ENCODE peak calls at places on chromosomes 4 and X, in ten cellular contexts. I is astrocyte of the spinal cord; B is uterus; L is IMR-90; D is SK-N-MC; S is A549; X is upper lobe of right lung; K is Jurkat, Clone E6-1; V is tibial artery; W is GM12864. N is an unnamed sample.

GRCh38 chrX:53116101-53116500 is 22.2 kb downstream of the KANTR start:
- DNase-seq in S (no peak), X (no peak), D (no peak), W (no peak), B (no peak), I (peak; percentile 73), V (no peak), L (peak; percentile 61), K (no peak), N (no peak)

GRCh38 chrX:149607699-149608098 is 12.6 kb upstream of the HSFX2 start:
- DNase-seq in K (no peak), S (no peak), L (no peak), V (no peak), B (no peak), I (no peak), X (no peak), W (no peak), D (no peak), N (no peak)

GRCh38 chrX:13658602-13659001 is 5.7 kb downstream of the TCEANC start:
- DNase-seq in B (no peak), D (peak; percentile 37), I (peak; percentile 74), K (peak; percentile 40), W (peak; percentile 26), L (peak; percentile 73), V (no peak), S (peak; percentile 58), X (no peak), N (no peak)

GRCh38 chr4:4182835-4183568 is 43.7 kb downstream of the OTOP1 start:
- DNase-seq in S (peak; percentile 5), D (no peak), L (no peak), B (no peak), K (peak; percentile 11), V (no peak), W (no peak), X (no peak), I (no peak), N (no peak)

GRCh38 chrX:47178337-47178736 is 15.3 kb upstream of the UBA1 start:
- DNase-seq in K (no peak), L (no peak), D (no peak), B (no peak), I (no peak), V (peak; percentile 10), X (no peak), W (no peak), S (no peak), N (no peak)

GRCh38 chrX:53714580-53715335 is 28.2 kb upstream of the HUWE1 start:
- DNase-seq in I (peak; percentile 56), B (no peak), W (peak; percentile 80), V (no peak), K (peak; percentile 69), X (peak; percentile 68), L (peak; percentile 57), S (no peak), D (no peak), N (no peak)

GRCh38 chrX:413322-414201 is 26.9 kb upstream of the PPP2R3B start:
- DNase-seq in S (no peak), I (peak; percentile 50), B (no peak), X (no peak), L (peak; percentile 9), D (no peak), V (no peak), K (no peak), W (no peak), N (no peak)

GRCh38 chrX:130057209-130057608 is 53.1 kb downstream of the ELF4 start:
- DNase-seq in X (no peak), S (no peak), D (no peak), B (no peak), W (no peak), V (no peak), I (no peak), L (no peak), K (no peak), N (no peak)

GRCh38 chr4:38533024-38533556 is 130.9 kb upstream of the KLF3 start:
- DNase-seq in B (no peak), D (no peak), I (no peak), K (no peak), V (no peak), W (no peak), X (no peak), S (no peak), L (no peak), N (no peak)

GRCh38 chrX:64853424-64853823 is 122.8 kb downstream of the ZC4H2 start:
- DNase-seq in V (no peak), D (no peak), L (no peak), I (no peak), S (no peak), X (no peak), W (no peak), K (no peak), B (no peak), N (no peak)

GRCh38 chr4:105837037-105837436 is 58.2 kb upstream of the NPNT start:
- DNase-seq in K (no peak), L (no peak), D (no peak), I (no peak), W (no peak), X (no peak), B (no peak), S (no peak), V (no peak), N (no peak)

GRCh38 chr4:54233697-54234496 is 4.8 kb downstream of the PDGFRA start:
- DNase-seq in W (peak; percentile 36), I (peak; percentile 84), L (peak; percentile 82), X (peak; percentile 86), K (peak; percentile 62), D (peak; percentile 57), V (peak; percentile 88), S (peak; percentile 72), B (peak; percentile 82), N (peak; percentile 89)

GRCh38 chrX:19017271-19017670 is 33.4 kb upstream of the PHKA2 start:
- DNase-seq in S (peak; percentile 61), B (no peak), D (no peak), K (no peak), L (peak; percentile 17), I (no peak), W (no peak), V (no peak), X (no peak), N (no peak)

GRCh38 chr4:110854021-110854678 is 231.3 kb upstream of the PITX2 start:
- DNase-seq in X (no peak), V (no peak), S (peak; percentile 2), W (no peak), D (no peak), L (peak; percentile 84), I (peak; percentile 86), K (no peak), B (no peak), N (no peak)

GRCh38 chrX:124392794-124393193 is 46.4 kb downstream of the SH2D1A start:
- DNase-seq in B (no peak), W (no peak), S (no peak), V (no peak), X (no peak), L (no peak), D (no peak), K (no peak), I (no peak), N (no peak)

GRCh38 chrX:9785252-9785943 is 831 bp upstream of the SHROOM2 start:
- DNase-seq in W (no peak), K (no peak), S (no peak), D (no peak), B (no peak), V (no peak), I (no peak), L (no peak), X (no peak), N (no peak)

GRCh38 chr4:82802906-82803305 is 4.3 kb upstream of the SCD5 start:
- DNase-seq in L (no peak), B (no peak), V (no peak), X (no peak), D (no peak), K (no peak), S (no peak), I (no peak), W (no peak), N (no peak)

GRCh38 chrX:46447384-46447783 is 97.8 kb downstream of the ZNF674 start:
- DNase-seq in D (no peak), W (no peak), I (peak; percentile 5), V (no peak), K (no peak), L (peak; percentile 8), B (no peak), S (no peak), X (no peak), N (no peak)

DNA sequence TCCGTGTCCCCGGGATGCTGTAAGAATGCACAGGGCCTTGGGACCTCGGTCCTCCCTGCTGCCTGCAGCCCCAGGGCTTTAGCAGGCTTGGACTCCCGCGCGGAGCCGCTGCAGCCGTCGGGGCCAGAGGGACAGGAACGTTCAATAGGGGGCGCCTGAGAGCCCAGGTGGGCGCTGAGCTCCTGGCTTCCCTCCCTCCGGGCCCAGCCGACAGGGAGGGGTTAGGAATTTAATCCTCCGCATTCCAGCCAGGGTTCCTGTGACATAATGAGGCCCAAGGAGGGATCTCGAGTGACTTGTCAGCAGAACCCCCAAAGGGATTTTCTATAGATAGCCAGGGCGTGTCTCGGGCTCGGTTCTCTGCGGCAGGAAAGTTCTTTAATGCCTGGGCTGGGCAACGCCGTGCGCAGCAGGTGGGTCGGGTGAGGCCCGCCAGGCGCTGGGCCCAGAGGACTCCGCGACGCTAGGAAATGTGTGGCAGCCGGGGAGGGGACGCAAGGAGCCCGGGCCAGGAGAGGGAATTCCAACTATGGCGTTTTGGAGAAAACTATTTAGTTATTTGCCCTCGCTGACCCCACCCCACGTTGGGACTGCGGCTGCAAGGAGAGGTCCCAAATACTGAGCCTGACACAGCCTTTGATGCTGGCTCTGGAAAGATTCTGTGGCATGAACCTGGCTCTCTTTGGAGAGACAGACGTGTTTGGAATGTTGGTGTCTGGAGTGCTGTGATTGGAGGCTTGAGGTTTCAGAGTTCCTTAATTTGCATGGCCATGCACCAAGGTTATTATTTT is 285.2 kb upstream of the GATB start:
- DNase-seq in W (no peak), S (peak; percentile 29), X (peak; percentile 85), D (no peak), B (no peak), I (no peak), L (no peak), K (no peak), V (no peak), N (peak; percentile 84)
- H3K4me3 ChIP-seq in W (no peak overlapping the region), S (peak overlapping the region; percentile 33), X (peak overlapping the region; percentile 19), D (no peak overlapping the region), B (no peak overlapping the region), I (no peak overlapping the region), L (no peak overlapping the region), K (no peak overlapping the region), V (peak overlapping the region; percentile 18), N (no peak overlapping the region)

GRCh38 chr4:150950657-150951056 is 64.4 kb downstream of the LRBA start:
- DNase-seq in D (no peak), V (no peak), I (no peak), L (no peak), K (no peak), S (peak; percentile 67), W (no peak), B (no peak), X (no peak), N (no peak)
- H3K4me3 ChIP-seq in D (no peak overlapping the region), V (no peak overlapping the region), I (no peak overlapping the region), L (no peak overlapping the region), K (no peak overlapping the region), S (no peak overlapping the region), W (no peak overlapping the region), B (no peak overlapping the region), X (no peak overlapping the region), N (no peak overlapping the region)

GRCh38 chr4:73451978-73452747 is 16.1 kb downstream of the AFP start:
- DNase-seq in S (no peak), D (no peak), K (no peak), I (no peak), B (no peak), W (no peak), X (no peak), V (no peak), L (no peak), N (no peak)
- H3K4me3 ChIP-seq in S (no peak overlapping the region), D (no peak overlapping the region), K (no peak overlapping the region), I (no peak overlapping the region), B (no peak overlapping the region), W (no peak overlapping the region), X (no peak overlapping the region), V (no peak overlapping the region), L (no peak overlapping the region), N (no peak overlapping the region)

GRCh38 chr4:175813126-175813715 is 1.2 kb upstream of the GPM6A start:
- DNase-seq in W (no peak), V (no peak), I (no peak), X (no peak), B (no peak), K (no peak), S (no peak), D (no peak), L (no peak), N (no peak)
- H3K4me3 ChIP-seq in W (no peak overlapping the region), V (no peak overlapping the region), I (no peak overlapping the region), X (no peak overlapping the region), B (no peak overlapping the region), K (no peak overlapping the region), S (no peak overlapping the region), D (no peak overlapping the region), L (no peak overlapping the region), N (no peak overlapping the region)

N was measured in left lung.